ENCODE peak calls at places on chromosomes 2 and 18, in seven cellular contexts. J, G, P, O, R, B and Y are unnamed samples.

GRCh38 chr18:27004056-27004829 is 138.7 kb upstream of the AQP4 start:
- DNase-seq in J (no peak), G (peak; percentile 1), P (peak; percentile 13), O (peak; percentile 12), R (no peak), B (no peak), Y (no peak)

GRCh38 chr2:2107627-2108026 is 223.4 kb downstream of the MYT1L start:
- DNase-seq in J (no peak), G (no peak), P (no peak), O (no peak), R (no peak), B (no peak), Y (no peak)

GRCh38 chr2:121690095-121690494 is 40.8 kb upstream of the CLASP1 start:
- DNase-seq in J (no peak), G (no peak), P (no peak), O (no peak), R (no peak), B (no peak), Y (no peak)

GRCh38 chr2:150610670-150611279 is 123.3 kb upstream of the RND3 start:
- DNase-seq in J (no peak), G (peak; percentile 56), P (peak; percentile 48), O (peak; percentile 74), R (no peak), B (no peak), Y (peak; percentile 70)

GRCh38 chr2:240479111-240479501 is 43.6 kb downstream of the GPC1 start:
- DNase-seq in J (no peak), G (no peak), P (no peak), O (no peak), R (no peak), B (no peak), Y (no peak)

GRCh38 chr2:55962910-55963309 is 39.3 kb upstream of the EFEMP1 start:
- DNase-seq in J (no peak), G (no peak), P (no peak), O (no peak), R (no peak), B (no peak), Y (no peak)

GRCh38 chr2:168614291-168615018 is 158.4 kb downstream of the CERS6 start:
- DNase-seq in J (no peak), G (no peak), P (no peak), O (no peak), R (no peak), B (no peak), Y (no peak)

GRCh38 chr2:143160732-143161707 is 31.8 kb downstream of the ARHGAP15 start:
- DNase-seq in J (no peak), G (no peak), P (no peak), O (no peak), R (no peak), B (no peak), Y (no peak)

GRCh38 chr18:26450989-26451682 is 97.2 kb downstream of the KCTD1 start:
- DNase-seq in J (no peak), G (no peak), P (no peak), O (no peak), R (no peak), B (no peak), Y (no peak)

GRCh38 chr18:10233082-10233875 is 221.2 kb upstream of the APCDD1 start:
- DNase-seq in J (no peak), G (no peak), P (no peak), O (no peak), R (no peak), B (no peak), Y (no peak)

GRCh38 chr2:232232915-232233314 is 145.6 kb upstream of the ALPP start:
- DNase-seq in J (no peak), G (no peak), P (no peak), O (no peak), R (no peak), B (no peak), Y (no peak)

GRCh38 chr2:112811841-112812306 is 24.7 kb downstream of the IL1B start:
- DNase-seq in J (no peak), G (peak; percentile 96), P (no peak), O (peak; percentile 89), R (no peak), B (no peak), Y (peak; percentile 95)

GRCh38 chr18:49249523-49249922 is 210.9 kb downstream of the DYM start:
- DNase-seq in J (no peak), G (peak; percentile 67), P (peak; percentile 88), O (peak; percentile 85), R (no peak), B (no peak), Y (peak; percentile 87)

GRCh38 chr18:79577451-79578395 is 101.9 kb upstream of the CTDP1 start:
- DNase-seq in J (no peak), G (peak; percentile 31), P (peak; percentile 17), O (peak; percentile 16), R (no peak), B (no peak), Y (no peak)